ENCODE peak calls at places on chromosomes 3 and 15, in five cellular contexts. J is IMR-90, B is glutamatergic neuron, W is pancreas, O is colonic mucosa. S is an unnamed sample.

GRCh38 chr3:103906304-103906703 is 1460.4 kb upstream of the ALCAM start:
- DNase-seq in J (no peak), B (no peak), W (no peak), O (no peak), S (no peak)

GRCh38 chr3:100261481-100261903 is 700 bp downstream of the TBC1D23 start:
- DNase-seq in J (no peak), B (no peak), W (no peak), O (no peak), S (no peak)

GRCh38 chr15:25739687-25740121 is 123.4 kb downstream of the ATP10A start:
- DNase-seq in J (peak), B (no peak), W (no peak), O (no peak), S (peak)

GRCh38 chr3:160129459-160130061 is 95.7 kb upstream of the C3orf80 start:
- DNase-seq in J (peak), B (no peak), W (no peak), O (no peak), S (peak)

GRCh38 chr3:184600685-184601377 is 39.2 kb downstream of the EPHB3 start:
- DNase-seq in J (no peak), B (no peak), W (no peak), O (no peak), S (no peak)

GRCh38 chr15:40340038-40340739 is 550 bp downstream of the CCDC9B start:
- DNase-seq in J (peak), B (peak), W (peak), O (peak), S (peak)

GRCh38 chr3:46406786-46407611 is at the start of the genes CCR5AS and CCRL2:
- DNase-seq in J (peak), B (no peak), W (peak), O (peak), S (peak)

GRCh38 chr3:188113761-188114160 is 40.2 kb upstream of the LPP start:
- DNase-seq in J (no peak), B (no peak), W (no peak), O (no peak), S (no peak)

GRCh38 chr3:71185733-71186455 is 397.6 kb downstream of the FOXP1 start:
- DNase-seq in J (peak), B (no peak), W (no peak), O (peak), S (peak)

GRCh38 chr3:38800511-38800910 is 15.5 kb downstream of the SCN10A start:
- DNase-seq in J (no peak), B (no peak), W (no peak), O (no peak), S (no peak)

GRCh38 chr15:71761649-71762048 is 48.7 kb upstream of the NR2E3 start:
- DNase-seq in J (peak), B (no peak), W (no peak), O (peak), S (peak)

GRCh38 chr3:183085634-183086390 is 13.5 kb downstream of the MCCC1 start:
- DNase-seq in J (peak), B (peak), W (no peak), O (peak), S (peak)
- TF ChIP-seq CTCF in J (peak), B (peak), W (peak), O (peak), S (peak)

DNA sequence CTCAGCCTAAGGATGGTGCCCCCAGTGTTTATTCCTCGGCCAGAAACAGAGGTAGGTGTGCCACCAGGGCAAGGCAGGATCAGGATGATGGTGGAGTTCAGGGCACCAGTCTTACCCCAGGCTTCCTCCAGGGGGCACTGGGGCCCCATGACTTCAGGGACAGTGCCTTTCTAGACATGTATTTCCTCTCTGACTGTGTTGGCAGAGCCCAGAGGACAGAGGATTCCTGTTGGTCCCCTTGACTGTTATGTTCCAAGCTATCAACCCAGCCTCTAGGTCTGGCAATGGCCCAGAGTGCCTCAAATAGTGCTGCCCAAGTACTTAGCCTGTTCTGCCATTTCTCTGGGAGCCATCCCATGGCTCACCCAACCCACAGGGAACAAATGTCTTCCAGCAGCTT is 2.8 kb downstream of the HEMK1 start:
- DNase-seq in J (peak), B (peak), W (peak), O (peak), S (peak)
- TF ChIP-seq CTCF in J (peak), B (peak), W (peak), O (peak), S (peak)

DNA sequence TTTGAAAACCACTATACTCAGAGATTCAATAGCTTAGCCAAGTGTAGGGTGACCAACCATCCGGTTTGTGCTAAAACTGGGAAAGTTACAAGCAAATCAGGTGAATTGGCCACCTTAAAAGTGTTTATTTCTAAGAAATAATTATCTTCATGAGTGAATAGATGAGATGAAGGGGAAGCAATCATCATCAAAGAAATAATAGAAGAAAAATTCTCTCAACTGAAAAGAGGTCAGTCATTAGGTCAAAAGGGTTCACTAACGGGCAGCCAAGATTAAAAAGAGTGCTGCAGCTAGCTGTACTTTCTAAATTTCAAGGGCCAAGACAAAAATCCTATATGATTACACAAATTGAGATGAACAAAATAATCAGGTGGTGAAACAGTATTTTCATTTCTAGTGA is 34.9 kb upstream of the TSC22D2 start:
- DNase-seq in J (no peak), B (no peak), W (no peak), O (no peak), S (no peak)
- TF ChIP-seq CTCF in J (no peak), B (no peak), W (no peak), O (no peak), S (no peak)

DNA sequence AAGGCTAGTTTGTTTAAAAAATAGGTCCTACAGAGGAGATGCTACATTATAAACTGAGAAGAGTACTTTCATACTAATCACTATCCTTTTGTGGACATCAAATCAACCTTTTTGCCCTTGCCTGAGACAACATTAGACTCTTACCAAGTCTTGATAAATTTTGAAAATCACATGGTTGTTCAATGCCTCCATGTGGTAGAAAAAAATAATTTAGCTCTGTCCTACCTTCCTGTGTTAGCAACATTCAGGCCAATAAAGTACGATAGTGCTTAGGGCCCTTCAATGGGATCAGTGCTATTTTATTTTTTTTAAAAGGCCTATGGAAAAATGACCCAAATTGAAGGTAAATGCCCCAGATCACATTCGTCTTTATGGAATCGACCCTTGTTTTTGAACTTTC is 5.0 kb upstream of the UBE2E1 start:
- DNase-seq in J (peak), B (no peak), W (no peak), O (no peak), S (peak)
- TF ChIP-seq CTCF in J (peak), B (no peak), W (no peak), O (no peak), S (peak)

GRCh38 chr3:76024640-76025039 is 239.3 kb upstream of the ZNF717 start:
- DNase-seq in J (peak), B (no peak), W (no peak), O (no peak), S (peak)
- TF ChIP-seq CTCF in J (peak), B (peak), W (no peak), O (no peak), S (peak)

GRCh38 chr15:70308011-70308761 is 210.5 kb upstream of the TLE3 start:
- DNase-seq in J (no peak), B (no peak), W (no peak), O (no peak), S (no peak)

GRCh38 chr15:70309716-70310115 is 212.0 kb upstream of the TLE3 start:
- DNase-seq in J (no peak), B (no peak), W (no peak), O (no peak), S (no peak)

GRCh38 chr15:70303981-70304380 is 206.3 kb upstream of the TLE3 start:
- DNase-seq in J (no peak), B (no peak), W (no peak), O (no peak), S (no peak)

GRCh38 chr15:70309035-70309434 is 211.3 kb upstream of the TLE3 start:
- DNase-seq in J (no peak), B (no peak), W (no peak), O (no peak), S (no peak)

DNA sequence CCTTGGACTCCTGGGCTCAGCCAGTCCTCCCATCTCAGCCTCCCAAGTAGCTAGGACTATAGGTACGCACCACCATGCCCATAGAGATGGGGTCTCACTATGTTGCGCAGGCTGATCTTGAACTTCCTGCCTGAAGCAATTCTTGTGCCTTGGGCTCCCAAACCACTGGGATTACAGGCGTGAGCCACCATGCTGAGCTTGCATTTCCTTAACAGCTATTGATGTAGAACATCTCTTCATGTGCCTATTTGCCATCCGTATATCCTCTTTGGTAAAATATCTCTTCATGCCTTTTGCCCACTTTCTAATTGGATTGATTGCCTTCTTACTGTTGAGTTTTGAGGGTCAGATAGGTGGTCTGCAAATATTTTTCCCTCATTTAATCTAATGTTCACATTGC is 208.9 kb upstream of the TLE3 start:
- DNase-seq in J (no peak), B (no peak), W (no peak), O (no peak), S (no peak)
- TF ChIP-seq CTCF in J (no peak), B (no peak), W (no peak), O (no peak), S (no peak)

GRCh38 chr3:45398167-45398566 is 9.8 kb downstream of the LARS2 start:
- DNase-seq in J (no peak), B (no peak), W (no peak), O (no peak), S (no peak)
- TF ChIP-seq CTCF in J (no peak), B (no peak), W (no peak), O (no peak), S (no peak)